ENCODE peak calls at places on chromosome 9, in five cellular contexts. O is tibial nerve; J is nucleus accumbens; X is activated T-cell treated with anti-CD3 and anti-CD28 coated beads, Interleukin-2, amount 50 U/mL, for 4 hours; D is pancreas. A is an unnamed sample.

GRCh38 chr9:13786131-13786530 is 506.6 kb upstream of the MPDZ start:
- DNase-seq in O (peak; percentile 66), J (no peak), X (no peak), D (no peak), A (no peak)

GRCh38 chr9:90285946-90286345 is 356.7 kb downstream of the DIRAS2 start:
- DNase-seq in O (no peak), J (no peak), X (no peak), D (no peak), A (peak; percentile 83)

GRCh38 chr9:134662143-134662876 is 20.7 kb downstream of the COL5A1 start:
- DNase-seq in O (no peak), J (no peak), X (no peak), D (no peak), A (no peak)

GRCh38 chr9:36914212-36914577 is 119.9 kb downstream of the PAX5 start:
- DNase-seq in O (no peak), J (no peak), X (no peak), D (no peak), A (no peak)

GRCh38 chr9:137244486-137245449 is 3.7 kb downstream of the TUBB4B start:
- DNase-seq in O (no peak), J (no peak), X (no peak), D (peak; percentile 47), A (no peak)

GRCh38 chr9:86282979-86283535 is 719 bp upstream of the ISCA1 start:
- DNase-seq in O (no peak), J (no peak), X (no peak), D (no peak), A (peak; percentile 34)

GRCh38 chr9:97747201-97747965 is 50.2 kb upstream of the XPA start:
- DNase-seq in O (no peak), J (no peak), X (no peak), D (no peak), A (no peak)

GRCh38 chr9:114016101-114016500 is 62.0 kb downstream of the AMBP start:
- DNase-seq in O (no peak), J (no peak), X (no peak), D (no peak), A (no peak)

GRCh38 chr9:35911690-35912089 is 2.4 kb downstream of the SPAAR start:
- DNase-seq in O (no peak), J (no peak), X (no peak), D (no peak), A (no peak)

GRCh38 chr9:101054657-101055056 is 26.1 kb downstream of the PLPPR1 start:
- DNase-seq in O (no peak), J (no peak), X (no peak), D (no peak), A (no peak)

GRCh38 chr9:19666575-19666974 is 122.3 kb downstream of the SLC24A2 start:
- DNase-seq in O (no peak), J (no peak), X (no peak), D (no peak), A (no peak)

GRCh38 chr9:138103824-138104206 is 226.2 kb downstream of the CACNA1B start:
- DNase-seq in O (no peak), J (no peak), X (no peak), D (no peak), A (no peak)

GRCh38 chr9:135502873-135503321 is 2.4 kb downstream of the MRPS2 start:
- DNase-seq in O (no peak), J (no peak), X (no peak), D (no peak), A (no peak)

GRCh38 chr9:88388886-88389617 is 808 bp downstream of the SPIN1 start:
- DNase-seq in O (no peak), J (peak; percentile 23), X (peak; percentile 24), D (no peak), A (peak; percentile 55)

GRCh38 chr9:127651697-127652610 is 39.9 kb downstream of the STXBP1 start:
- DNase-seq in O (no peak), J (no peak), X (no peak), D (no peak), A (no peak)

GRCh38 chr9:98899399-98900056 is 44.2 kb upstream of the COL15A1 start:
- DNase-seq in O (no peak), J (no peak), X (no peak), D (no peak), A (no peak)

GRCh38 chr9:75238311-75238976 is 150.1 kb downstream of the OSTF1 start:
- DNase-seq in O (no peak), J (no peak), X (no peak), D (peak; percentile 69), A (no peak)

GRCh38 chr9:16652511-16653101 is 217.9 kb downstream of the BNC2 start:
- DNase-seq in O (no peak), J (no peak), X (no peak), D (no peak), A (no peak)

GRCh38 chr9:121770415-121771273 is 119.2 kb downstream of the DAB2IP start:
- DNase-seq in O (no peak), J (no peak), X (no peak), D (no peak), A (no peak)

GRCh38 chr9:132857601-132858342 is 20.3 kb downstream of the AK8 start:
- DNase-seq in O (no peak), J (no peak), X (no peak), D (no peak), A (peak; percentile 57)

GRCh38 chr9:132239999-132240859 is 78.4 kb downstream of the NTNG2 start:
- DNase-seq in O (no peak), J (no peak), X (no peak), D (peak; percentile 59), A (no peak)